ENCODE peak calls at places on chromosome 3, in four cellular contexts. R, J, M and F are unnamed samples.

GRCh38 chr3:79534732-79535131 is 233.1 kb downstream of the ROBO1 start:
- DNase-seq in M (no peak), R (no peak), J (no peak), F (no peak)

GRCh38 chr3:67381667-67382272 is 272.6 kb downstream of the SUCLG2 start:
- DNase-seq in J (peak), R (no peak), M (no peak), F (peak)

GRCh38 chr3:152650177-152650576 is 184.8 kb upstream of the P2RY1 start:
- DNase-seq in M (no peak), J (peak), R (no peak), F (no peak)

GRCh38 chr3:29344986-29345385 is 64.1 kb downstream of the RBMS3 start:
- DNase-seq in M (no peak), R (no peak), J (no peak), F (no peak)

GRCh38 chr3:96753124-96753523 is 61.3 kb upstream of the EPHA6 start:
- DNase-seq in J (no peak), R (no peak), M (no peak), F (no peak)

GRCh38 chr3:150235799-150236198 is 172.3 kb upstream of the TSC22D2 start:
- DNase-seq in J (peak), M (no peak), R (no peak), F (peak)

GRCh38 chr3:130517541-130517940 is 564 bp downstream of the COL6A6 start:
- DNase-seq in R (no peak), J (peak), M (no peak), F (peak)

GRCh38 chr3:46896386-46896785 is 18.9 kb downstream of the PTH1R start:
- DNase-seq in R (no peak), M (no peak), J (no peak), F (peak)

GRCh38 chr3:49357466-49358216 is 512 bp downstream of the GPX1 start:
- DNase-seq in R (peak), M (peak), J (peak), F (peak)

GRCh38 chr3:29415824-29416223 is 135.0 kb downstream of the RBMS3 start:
- DNase-seq in J (no peak), R (no peak), M (no peak), F (peak)

GRCh38 chr3:150114873-150115570 is 144.3 kb upstream of the PFN2 start:
- DNase-seq in R (no peak), M (no peak), J (peak), F (peak)

GRCh38 chr3:196741401-196741761 is 1.7 kb downstream of the PAK2 start:
- DNase-seq in R (no peak), M (no peak), J (peak), F (no peak)

GRCh38 chr3:152155246-152155645 is 113.5 kb upstream of the MBNL1 start:
- DNase-seq in J (no peak), M (no peak), R (no peak), F (no peak)

GRCh38 chr3:57012847-57013246 is 47.6 kb upstream of the SPATA12 start:
- DNase-seq in J (no peak), M (no peak), R (no peak), F (no peak)
- H3K4me3 ChIP-seq in J (no peak), M (no peak), R (no peak), F (no peak)

GRCh38 chr3:5144316-5144994 is 22.4 kb downstream of the ARL8B start:
- DNase-seq in J (no peak), R (no peak), M (no peak), F (no peak)
- TF ChIP-seq CTCF in J (no peak), R (no peak), M (no peak), F (no peak)

GRCh38 chr3:122682016-122682374 is 1.4 kb downstream of the PARP14 start:
- DNase-seq in J (no peak), R (no peak), M (no peak), F (no peak)
- H3K4me3 ChIP-seq in J (peak), R (peak), M (peak), F (peak)

GRCh38 chr3:109597438-109597837 is 260.1 kb upstream of the DPPA4 start:
- DNase-seq in J (no peak), M (no peak), R (no peak), F (no peak)
- TF ChIP-seq CTCF in J (no peak), M (no peak), R (no peak), F (no peak)